ENCODE peak calls at places on chromosomes 6 and 20, in six cellular contexts. A is IMR-90, Q is GM12878, I is K562, T is SK-N-SH, W is HepG2. L is an unnamed sample.

GRCh38 chr6:20455175-20456075 is 53.7 kb downstream of the E2F3 start:
- DNase-seq in Q (no peak), I (no peak), W (no peak), T (no peak), A (peak), L (no peak)

GRCh38 chr6:21850682-21851081 is 257.1 kb downstream of the SOX4 start:
- DNase-seq in T (peak), Q (no peak), W (no peak), A (no peak), I (no peak), L (no peak)

GRCh38 chr20:47009784-47010183 is 115.1 kb downstream of the EYA2 start:
- DNase-seq in T (no peak), I (no peak), W (no peak), A (no peak), Q (no peak), L (no peak)

GRCh38 chr20:53349730-53350129 is 243.9 kb downstream of the ZNF217 start:
- DNase-seq in A (no peak), Q (no peak), W (no peak), I (no peak), T (no peak), L (no peak)

GRCh38 chr6:139743629-139744028 is 369.2 kb upstream of the CITED2 start:
- DNase-seq in T (no peak), A (peak), I (no peak), Q (no peak), W (peak), L (peak)

GRCh38 chr6:129936329-129937165 is 75.4 kb upstream of the TMEM244 start:
- DNase-seq in W (peak), A (peak), T (no peak), Q (peak), I (peak), L (peak)

GRCh38 chr6:143400258-143401059 is 50.0 kb downstream of the ADAT2 start:
- DNase-seq in T (no peak), I (no peak), Q (no peak), W (peak), A (no peak), L (no peak)

GRCh38 chr20:4919047-4919704 is 82.1 kb downstream of the SLC23A2 start:
- DNase-seq in I (no peak), W (no peak), Q (no peak), T (no peak), A (no peak), L (no peak)

GRCh38 chr20:59933296-59933848 is at the start of gene SYCP2:
- DNase-seq in Q (no peak), T (peak), A (no peak), I (peak), W (no peak), L (peak)

GRCh38 chr6:142993977-142994376 is 49.0 kb upstream of the HIVEP2 start:
- DNase-seq in A (no peak), I (no peak), T (no peak), Q (no peak), W (no peak), L (no peak)

GRCh38 chr20:4483481-4483880 is 238.2 kb upstream of the PRND start:
- DNase-seq in W (no peak), T (no peak), Q (no peak), I (no peak), A (peak), L (no peak)

GRCh38 chr20:61443541-61444126 is 191.6 kb downstream of the CDH4 start:
- DNase-seq in A (peak), I (no peak), T (no peak), Q (no peak), W (no peak), L (no peak)

GRCh38 chr20:53921443-53921973 is 148.9 kb downstream of the BCAS1 start:
- DNase-seq in A (no peak), T (no peak), I (no peak), W (no peak), Q (no peak), L (no peak)

GRCh38 chr6:30781697-30782424 is 37.5 kb upstream of the IER3 start:
- DNase-seq in W (peak), I (peak), T (peak), A (peak), Q (peak), L (peak)

GRCh38 chr6:122869437-122870024 is 80.5 kb downstream of the SMPDL3A start:
- DNase-seq in Q (no peak), A (peak), T (peak), W (peak), I (peak), L (peak)

GRCh38 chr6:31009731-31010130 is 543 bp upstream of the MUC22 start:
- DNase-seq in I (no peak), A (no peak), W (no peak), Q (no peak), T (no peak), L (no peak)

GRCh38 chr6:131281471-131282270 is 146.4 kb downstream of the AKAP7 start:
- DNase-seq in Q (no peak), T (no peak), I (no peak), W (no peak), A (peak), L (no peak)

GRCh38 chr6:30884521-30885480 is 482 bp downstream of the DDR1 start:
- DNase-seq in A (peak), W (no peak), T (peak), Q (no peak), I (peak), L (no peak)

GRCh38 chr6:30707281-30707850 is 9.7 kb downstream of the MDC1 start:
- DNase-seq in I (no peak), W (no peak), A (no peak), Q (no peak), T (no peak), L (peak)

GRCh38 chr20:58655328-58656094 is 4.4 kb downstream of the STX16 start:
- DNase-seq in Q (no peak), A (no peak), T (no peak), I (no peak), W (no peak), L (no peak)

GRCh38 chr20:13008761-13009681 is at the start of gene SPTLC3:
- DNase-seq in Q (no peak), A (peak), W (peak), T (no peak), I (no peak), L (no peak)

GRCh38 chr6:137709424-137710281 is 157.4 kb upstream of the TNFAIP3 start:
- DNase-seq in Q (no peak), A (peak), W (no peak), T (no peak), I (no peak), L (no peak)

GRCh38 chr20:40019510-40019909 is 669.5 kb downstream of the MAFB start:
- DNase-seq in Q (no peak), T (no peak), I (no peak), A (no peak), W (no peak), L (no peak)

GRCh38 chr6:41040101-41040910 is 1.3 kb upstream of the UNC5CL start:
- DNase-seq in Q (no peak), I (peak), T (no peak), W (peak), A (no peak), L (peak)

GRCh38 chr6:68976260-68976659 is 341.2 kb downstream of the ADGRB3 start:
- DNase-seq in T (no peak), Q (no peak), I (no peak), W (no peak), A (no peak), L (no peak)

GRCh38 chr6:11121851-11122250 is 10.3 kb upstream of the ERVFRD-1 start:
- DNase-seq in A (no peak), W (no peak), I (no peak), T (no peak), Q (no peak), L (no peak)

GRCh38 chr6:134317471-134318131 is at the start of gene SGK1:
- DNase-seq in I (no peak), A (peak), Q (no peak), T (peak), W (no peak), L (no peak)

GRCh38 chr6:75438186-75438880 is 55.3 kb downstream of the FILIP1 start:
- DNase-seq in T (no peak), A (peak), Q (no peak), W (no peak), I (no peak), L (no peak)

GRCh38 chr6:2109796-2110195 is 135.6 kb downstream of the GMDS start:
- DNase-seq in W (no peak), Q (no peak), A (no peak), I (no peak), T (no peak), L (no peak)

GRCh38 chr6:138590796-138591709 is 91.8 kb upstream of the NHSL1 start:
- DNase-seq in Q (peak), A (peak), W (peak), I (peak), T (peak), L (peak)

GRCh38 chr6:149545258-149545753 is 537 bp downstream of the PPIL4 start:
- DNase-seq in Q (no peak), I (peak), W (peak), A (peak), T (peak), L (no peak)

GRCh38 chr6:43150051-43150751 is 20.9 kb upstream of the SRF start:
- DNase-seq in W (peak), T (no peak), Q (no peak), A (peak), I (no peak), L (no peak)

GRCh38 chr6:51107769-51108203 is 289.1 kb downstream of the TFAP2B start:
- DNase-seq in T (no peak), Q (no peak), A (no peak), I (no peak), W (no peak), L (no peak)

GRCh38 chr6:12009180-12009748 is 2.8 kb upstream of the HIVEP1 start:
- DNase-seq in I (no peak), A (no peak), W (peak), Q (no peak), T (no peak), L (no peak)

GRCh38 chr20:61042501-61043385 is 209.3 kb upstream of the CDH4 start:
- DNase-seq in T (no peak), Q (no peak), W (no peak), A (peak), I (no peak), L (no peak)

DNA sequence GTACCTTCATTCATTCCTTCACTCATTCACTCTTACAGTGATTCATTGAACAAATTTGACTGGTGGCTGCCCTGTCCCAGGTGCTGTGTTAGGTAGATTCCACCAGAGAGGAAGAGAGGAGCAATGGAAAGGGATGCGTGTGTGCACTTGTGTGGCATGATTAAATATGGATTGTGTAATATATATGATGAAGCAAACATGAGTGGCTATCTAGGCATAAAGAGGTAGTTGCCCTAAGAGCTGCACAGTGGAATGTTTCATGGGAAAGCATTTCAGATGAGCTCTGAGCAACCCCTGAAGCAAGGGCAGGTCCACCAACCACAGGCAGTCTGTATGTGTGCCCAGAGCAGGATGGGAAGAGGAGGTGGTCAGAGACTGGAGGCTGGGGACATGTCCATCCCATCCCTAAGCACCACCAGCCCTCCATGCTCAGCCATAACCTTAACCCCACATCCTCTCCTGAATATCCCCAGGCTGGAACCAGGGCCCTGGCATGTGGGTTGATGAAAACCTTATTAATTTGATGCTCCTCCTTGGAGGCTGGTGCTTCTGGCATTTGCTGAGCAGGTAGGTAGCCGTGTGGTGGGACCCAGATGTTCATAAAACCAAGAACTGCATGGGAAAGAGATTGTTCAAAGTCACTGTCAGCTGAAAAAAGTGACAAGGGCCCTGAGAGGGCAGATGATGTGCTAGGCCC is 226.2 kb downstream of the SYNDIG1 start:
- DNase-seq in A (no peak), T (peak), Q (no peak), W (no peak), I (no peak), L (no peak)
- TF ChIP-seq SMC3 in A (no peak), T (no peak), Q (no peak), W (no peak), I (no peak), L (no peak)

DNA sequence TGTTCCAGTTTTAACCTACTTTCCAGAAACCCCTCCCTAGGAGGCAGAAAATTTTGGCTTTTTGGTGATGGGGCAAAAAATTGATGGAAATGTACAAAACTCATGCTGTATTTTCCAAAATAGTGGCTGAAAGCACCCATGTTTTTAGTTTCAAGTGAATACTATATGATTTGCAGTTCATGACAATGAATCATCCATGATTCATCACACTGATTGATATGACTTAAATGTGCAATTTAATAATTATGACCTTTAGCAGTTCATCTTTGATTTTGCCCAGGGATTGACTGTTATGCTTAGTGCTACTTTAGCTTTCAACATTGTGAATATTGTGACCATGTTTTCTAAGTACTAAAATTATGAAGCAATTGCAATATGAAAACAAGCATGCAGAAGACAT is 478.7 kb downstream of the HTR1B start:
- DNase-seq in Q (no peak), A (peak), T (no peak), I (no peak), W (no peak), L (no peak)
- TF ChIP-seq SMC3 in Q (no peak), A (no peak), T (no peak), I (no peak), W (no peak), L (no peak)

GRCh38 chr6:49072146-49072545 is 390.9 kb downstream of the MMUT start:
- DNase-seq in T (no peak), A (no peak), I (no peak), Q (no peak), W (no peak), L (no peak)
- TF ChIP-seq SMC3 in T (no peak), A (no peak), I (no peak), Q (no peak), W (no peak), L (no peak)

DNA sequence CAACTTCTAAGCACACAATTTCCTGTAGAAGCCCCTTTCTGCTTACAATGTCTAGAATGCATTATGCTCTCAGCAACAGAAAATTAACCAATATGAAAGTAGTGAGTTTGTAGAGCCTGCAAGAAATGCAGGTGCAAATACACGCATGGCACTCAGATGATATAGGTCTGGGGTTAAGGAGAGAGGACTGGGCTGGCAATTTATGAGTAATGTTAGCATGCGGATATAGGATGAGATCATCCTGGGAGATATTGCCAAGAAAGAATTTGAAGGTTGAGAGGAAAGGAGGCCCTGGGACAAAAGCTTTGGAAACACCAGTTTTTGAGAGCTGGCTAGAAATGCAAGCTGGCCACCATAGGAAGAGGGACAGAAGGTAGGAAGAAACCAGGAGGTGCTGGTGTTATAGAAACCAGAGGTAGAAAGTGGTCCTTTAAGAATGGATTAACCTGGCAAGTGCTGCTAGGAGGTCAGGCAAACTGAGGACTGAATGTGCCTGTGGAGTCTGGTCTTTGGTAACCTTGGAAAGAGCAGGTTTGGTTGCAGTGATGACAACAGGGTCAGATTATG is 183.2 kb upstream of the MYLIP start:
- DNase-seq in I (no peak), Q (no peak), W (no peak), A (peak), T (no peak), L (no peak)
- TF ChIP-seq SMC3 in I (no peak), Q (no peak), W (no peak), A (no peak), T (no peak), L (no peak)

DNA sequence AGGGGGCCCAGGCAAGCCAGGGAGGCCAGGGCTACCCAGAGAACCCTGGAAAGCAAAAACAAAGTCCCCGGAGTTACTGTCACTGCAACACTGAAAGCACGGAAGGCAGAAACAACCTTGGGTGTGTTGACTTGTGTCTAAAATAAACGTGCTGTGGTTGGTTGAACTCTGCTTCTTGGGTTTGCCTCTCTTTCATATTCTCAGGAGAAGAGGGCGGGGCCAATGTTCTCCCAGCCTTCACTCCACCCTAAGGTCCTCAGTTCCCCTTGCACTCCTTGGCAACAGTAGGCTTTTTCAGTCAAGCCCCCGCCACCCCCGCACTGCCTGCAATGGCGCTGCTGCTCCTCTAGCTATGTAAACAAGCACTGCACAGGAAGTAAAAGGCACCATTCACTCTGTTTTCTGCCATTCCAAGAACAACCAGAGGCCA is 60.9 kb downstream of the COL9A1 start:
- DNase-seq in Q (no peak), I (peak), W (peak), T (no peak), A (no peak), L (no peak)
- TF ChIP-seq SMC3 in Q (no peak), I (no peak), W (no peak), T (no peak), A (no peak), L (no peak)